ENCODE peak calls at places on chromosome 9, in four cellular contexts. Q is fibroblast of lung, W is sigmoid colon, V is right atrium auricular region. D is an unnamed sample.

GRCh38 chr9:105447386-105447813 is 434 bp upstream of the FSD1L start:
- DNase-seq in W (no peak), Q (no peak), V (no peak), D (no peak)

GRCh38 chr9:4706971-4707622 is 27.7 kb downstream of the CDC37L1 start:
- DNase-seq in W (no peak), Q (no peak), V (no peak), D (no peak)

GRCh38 chr9:2087500-2088313 is 72.6 kb downstream of the SMARCA2 start:
- DNase-seq in Q (peak), W (no peak), V (no peak), D (no peak)

GRCh38 chr9:27548055-27548741 is 18.6 kb upstream of the MOB3B start:
- DNase-seq in Q (peak), V (no peak), W (no peak), D (no peak)

GRCh38 chr9:88691811-88692210 is 156.8 kb downstream of the NXNL2 start:
- DNase-seq in Q (peak), W (no peak), V (no peak), D (no peak)

GRCh38 chr9:33092634-33093033 is 16.2 kb upstream of the SMU1 start:
- DNase-seq in V (no peak), W (no peak), Q (no peak), D (no peak)

GRCh38 chr9:107462691-107463090 is 26.9 kb downstream of the KLF4 start:
- DNase-seq in Q (no peak), W (no peak), V (no peak), D (no peak)

GRCh38 chr9:104766025-104766424 is 2.1 kb downstream of the NIPSNAP3B start:
- DNase-seq in Q (no peak), V (no peak), W (no peak), D (no peak)

GRCh38 chr9:112361602-112362001 is 18.3 kb upstream of the HSDL2 start:
- DNase-seq in W (no peak), Q (peak), V (no peak), D (no peak)

GRCh38 chr9:33161011-33161588 is 6.0 kb downstream of the B4GALT1 start:
- DNase-seq in W (peak), Q (peak), V (peak), D (peak)

GRCh38 chr9:136362450-136362784 is 1.1 kb downstream of the DNLZ start:
- DNase-seq in Q (no peak), W (no peak), V (no peak), D (no peak)
- H3K27ac ChIP-seq in Q (peak), W (peak), V (peak), D (no peak)

DNA sequence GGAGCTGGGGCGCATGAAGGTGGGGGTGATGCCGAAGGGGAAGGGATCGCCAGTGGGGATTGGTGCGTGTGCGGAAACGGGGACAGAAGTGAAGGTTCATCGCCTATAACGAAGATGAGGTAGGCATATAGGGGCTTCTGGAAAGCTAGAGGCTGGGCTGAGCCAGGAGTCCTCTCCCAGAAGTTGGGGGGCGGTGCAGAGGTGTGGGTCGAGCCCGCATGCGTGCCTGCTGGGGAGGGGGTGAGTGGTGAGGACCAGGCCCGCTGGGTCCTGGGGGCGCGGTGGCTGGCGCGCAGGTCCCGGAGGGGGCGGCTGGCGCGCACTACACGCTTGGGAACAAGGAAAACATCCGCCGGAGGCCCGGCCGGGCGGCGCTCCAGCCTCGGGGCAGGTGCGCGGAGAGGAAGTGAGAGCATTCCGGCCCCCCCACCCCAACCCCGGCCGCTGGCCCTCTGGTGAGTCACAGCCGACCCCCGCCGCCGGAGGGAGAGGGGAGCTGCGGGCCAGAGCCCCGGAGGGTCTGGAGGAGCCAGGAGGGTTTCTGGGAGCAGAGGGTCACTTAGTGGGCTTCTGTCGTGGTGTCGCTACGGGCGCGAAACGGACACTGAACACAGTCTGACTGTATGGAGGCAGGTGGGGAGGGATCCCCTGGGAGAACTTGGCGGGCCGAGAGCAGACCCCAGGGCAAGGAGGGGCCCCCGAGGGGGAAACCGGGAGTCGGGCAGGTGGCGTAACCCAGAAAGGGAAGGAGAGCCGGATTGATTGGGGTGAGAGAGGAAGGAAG is 2.9 kb upstream of the MSMP start:
- DNase-seq in V (peak), W (peak), Q (no peak), D (no peak)
- H3K27ac ChIP-seq in V (peak), W (peak), Q (no peak), D (peak)

GRCh38 chr9:21570643-21571275 is 88.6 kb upstream of the IFNE start:
- DNase-seq in Q (no peak), W (no peak), V (no peak), D (no peak)
- H3K27ac ChIP-seq in Q (no peak), W (no peak), V (no peak), D (no peak)

DNA sequence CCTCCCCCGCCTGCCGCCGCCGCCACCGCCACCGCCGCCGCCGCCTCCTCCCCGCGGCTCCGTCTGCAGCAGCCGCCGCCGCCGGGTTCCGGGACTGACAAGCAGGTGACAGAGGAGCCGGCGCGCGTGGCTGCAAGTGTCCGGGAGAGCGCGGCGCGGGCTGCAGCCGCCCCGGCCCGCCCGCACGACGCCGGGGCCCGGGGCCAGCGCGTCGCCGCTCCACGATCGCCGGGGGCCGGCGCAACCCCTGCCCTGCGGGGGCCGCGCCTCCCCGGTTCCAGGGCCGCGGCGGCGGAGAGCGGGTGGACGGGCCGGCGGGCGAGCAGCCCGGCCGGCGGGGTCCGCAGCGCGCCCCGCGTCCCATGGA is 343 bp downstream of the LMX1B start:
- DNase-seq in Q (no peak), V (no peak), W (peak), D (no peak)
- H3K27ac ChIP-seq in Q (no peak), V (no peak), W (no peak), D (no peak)

GRCh38 chr9:77806697-77807096 is 158.6 kb upstream of the GNA14 start:
- DNase-seq in Q (no peak), V (no peak), W (no peak), D (no peak)
- H3K27ac ChIP-seq in Q (no peak), V (no peak), W (no peak), D (no peak)

D was measured in coronary artery.